ENCODE peak calls at places on chromosomes 1 and 21, in four cellular contexts. R, K, J and D are unnamed samples. For H3K4me1, the result is how much of the 10 kb centered on the place peaks cover.

GRCh38 chr21:45454081-45454923 is 49.3 kb downstream of the COL18A1 start:
- DNase-seq in K (no peak), R (no peak), J (no peak), D (no peak)

GRCh38 chr1:26297057-26297790 is 9.2 kb downstream of the UBXN11 start:
- DNase-seq in K (no peak), R (no peak), J (no peak), D (no peak)

GRCh38 chr1:232676307-232676706 is 46.4 kb upstream of the SIPA1L2 start:
- DNase-seq in K (no peak), R (no peak), J (no peak), D (no peak)

GRCh38 chr1:40839943-40840335 is 22.2 kb downstream of the CITED4 start:
- DNase-seq in R (no peak), J (no peak), K (no peak), D (no peak)

GRCh38 chr1:73832276-73832825 is 365.6 kb downstream of the LRRIQ3 start:
- DNase-seq in K (no peak), J (no peak), R (no peak), D (no peak)

GRCh38 chr21:45579383-45580180 is 37.3 kb upstream of the SLC19A1 start:
- DNase-seq in K (no peak), J (peak), R (no peak), D (no peak)

GRCh38 chr1:203486618-203487370 is 7.2 kb upstream of the OPTC start:
- DNase-seq in R (no peak), J (no peak), K (no peak), D (no peak)

GRCh38 chr1:71921935-71922559 is 360.3 kb downstream of the NEGR1 start:
- DNase-seq in K (no peak), R (no peak), J (no peak), D (no peak)

GRCh38 chr21:43609501-43610340 is 49.6 kb downstream of the HSF2BP start:
- DNase-seq in K (no peak), J (no peak), R (peak), D (no peak)

GRCh38 chr1:38585460-38585859 is 274.1 kb downstream of the RRAGC start:
- DNase-seq in K (peak), R (no peak), J (no peak), D (no peak)

GRCh38 chr1:228989992-228990827 is 254.9 kb downstream of the RHOU start:
- DNase-seq in J (no peak), R (peak), K (no peak), D (no peak)

GRCh38 chr1:207923561-207923960 is 12.6 kb upstream of the CD34 start:
- DNase-seq in R (no peak), K (no peak), J (no peak), D (no peak)

GRCh38 chr1:55040083-55040952 is 970 bp downstream of the PCSK9 start:
- DNase-seq in K (no peak), R (no peak), J (peak), D (no peak)

GRCh38 chr1:38106726-38107125 is 60.1 kb upstream of the POU3F1 start:
- DNase-seq in K (no peak), J (no peak), R (no peak), D (no peak)

GRCh38 chr1:223207293-223208066 is 64.4 kb upstream of the TLR5 start:
- DNase-seq in J (no peak), R (no peak), K (no peak), D (no peak)

GRCh38 chr1:178993559-178993958 is 32.1 kb upstream of the FAM20B start:
- DNase-seq in R (no peak), K (no peak), J (no peak), D (no peak)

GRCh38 chr1:22673486-22674409 is 20.7 kb downstream of the C1QB start:
- DNase-seq in J (peak), K (no peak), R (peak), D (no peak)

GRCh38 chr1:64675718-64676345 is 69.0 kb upstream of the RAVER2 start:
- DNase-seq in K (no peak), J (no peak), R (peak), D (no peak)

GRCh38 chr1:103859721-103860120 is 110.0 kb downstream of the AMY1C start:
- DNase-seq in R (no peak), J (no peak), K (no peak), D (no peak)

GRCh38 chr1:180415985-180416633 is 86.3 kb downstream of the ACBD6 start:
- DNase-seq in J (no peak), R (peak), K (peak), D (peak)
- TF ChIP-seq ZNF274 in J (no peak), R (no peak), K (no peak), D (no peak)

GRCh38 chr1:91745649-91746383 is 140.1 kb downstream of the TGFBR3 start:
- DNase-seq in R (no peak), J (no peak), K (no peak), D (no peak)
- H3K4me1 ChIP-seq in R (half or more), J (under half), K (under half), D (under half)

GRCh38 chr1:88228153-88228552 is 455.9 kb upstream of the PKN2 start:
- DNase-seq in J (no peak), R (no peak), K (no peak), D (no peak)
- TF ChIP-seq SUZ12 in J (no peak), R (no peak), K (no peak), D (no peak)

GRCh38 chr1:236947794-236948193 is 56.4 kb downstream of the MT1HL1 start:
- DNase-seq in K (no peak), J (no peak), R (no peak), D (no peak)
- TF ChIP-seq ZNF274 in K (no peak), J (no peak), R (no peak), D (no peak)

GRCh38 chr1:116513956-116514355 is 56.9 kb downstream of the CD58 start:
- DNase-seq in R (no peak), J (no peak), K (no peak), D (no peak)
- H3K4me1 ChIP-seq in R (under half), J (under half), K (half or more), D (under half)

DNA sequence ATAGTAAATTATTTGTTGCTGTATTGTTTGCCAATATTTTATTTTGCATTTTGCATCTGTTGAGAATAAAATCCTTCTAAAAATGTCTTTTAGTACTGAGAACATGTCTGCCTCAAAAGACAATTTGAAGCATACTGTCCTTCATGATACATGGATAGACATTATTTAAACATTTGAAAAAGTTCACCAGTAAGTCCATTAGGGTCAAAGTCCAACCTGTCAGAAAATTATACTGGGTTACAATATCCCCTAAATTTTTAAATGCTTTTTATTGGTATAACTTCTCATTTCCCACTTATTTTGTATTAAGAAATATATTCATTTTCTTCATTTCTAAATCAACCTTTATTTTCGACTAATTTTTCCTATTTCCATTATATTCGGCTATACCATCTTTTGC is 9.3 kb downstream of the CHML start:
- DNase-seq in R (no peak), K (no peak), J (no peak), D (no peak)
- TF ChIP-seq SUZ12 in R (no peak), K (no peak), J (no peak), D (no peak)